ENCODE peak calls at places on chromosomes 7 and 10, in eight cellular contexts. H is mammary epithelial cell; G is CD8-positive, alpha-beta T cell; L is RWPE2; J is psoas muscle; P is Panc1; Y is CD4-positive, alpha-beta memory T cell; W is NT2/D1. X is an unnamed sample. For H3K4me1, the result is how much of the 10 kb centered on the place peaks cover.

GRCh38 chr10:132544744-132545658 is 7.4 kb downstream of the INPP5A start:
- DNase-seq in J (peak), G (no peak), P (no peak), Y (no peak), L (no peak), W (no peak), H (no peak), X (peak)

GRCh38 chr7:49986191-49986590 is 106.9 kb downstream of the ZPBP start:
- DNase-seq in Y (no peak), J (no peak), W (peak), G (no peak), H (no peak), L (no peak), P (no peak), X (no peak)

GRCh38 chr7:105003275-105003674 is 10.7 kb upstream of the KMT2E start:
- DNase-seq in P (no peak), Y (no peak), J (no peak), H (peak), L (no peak), W (no peak), G (no peak), X (no peak)

GRCh38 chr10:62036186-62037081 is 134.9 kb downstream of the ARID5B start:
- DNase-seq in W (no peak), Y (no peak), H (no peak), G (no peak), J (no peak), P (no peak), L (no peak), X (no peak)

GRCh38 chr7:54989826-54990225 is 29.0 kb upstream of the EGFR start:
- DNase-seq in W (no peak), H (no peak), G (no peak), J (no peak), Y (no peak), P (no peak), L (no peak), X (no peak)

GRCh38 chr10:17059197-17059688 is 70.4 kb downstream of the CUBN start:
- DNase-seq in H (peak), Y (no peak), L (no peak), P (no peak), J (no peak), W (no peak), G (no peak), X (no peak)

GRCh38 chr10:89887406-89887805 is 186.0 kb downstream of the KIF20B start:
- DNase-seq in H (no peak), W (no peak), L (no peak), P (no peak), J (no peak), Y (no peak), G (no peak), X (no peak)

GRCh38 chr7:51187941-51188340 is 128.7 kb downstream of the COBL start:
- DNase-seq in L (no peak), W (peak), P (no peak), H (no peak), Y (no peak), J (peak), G (no peak), X (no peak)

GRCh38 chr10:121426307-121426706 is 171.9 kb downstream of the FGFR2 start:
- DNase-seq in J (no peak), L (no peak), P (no peak), Y (no peak), W (no peak), H (no peak), G (no peak), X (no peak)

GRCh38 chr10:17512341-17513001 is 58.1 kb upstream of the ST8SIA6 start:
- DNase-seq in P (peak), Y (no peak), J (no peak), W (no peak), L (peak), H (peak), G (no peak), X (no peak)

GRCh38 chr10:24432478-24433416 is 223.8 kb downstream of the KIAA1217 start:
- DNase-seq in L (no peak), G (no peak), W (no peak), J (no peak), Y (no peak), H (peak), P (no peak), X (no peak)

GRCh38 chr10:59536576-59537014 is 173.1 kb downstream of the SLC16A9 start:
- DNase-seq in G (no peak), J (no peak), H (no peak), P (no peak), Y (no peak), L (no peak), W (no peak), X (peak)

GRCh38 chr10:49161411-49161997 is 26.7 kb downstream of the TMEM273 start:
- DNase-seq in Y (no peak), W (peak), L (no peak), P (no peak), G (no peak), H (peak), J (no peak), X (no peak)

GRCh38 chr7:158372400-158373302 is 215.0 kb downstream of the PTPRN2 start:
- DNase-seq in P (no peak), J (no peak), Y (no peak), W (no peak), G (no peak), H (no peak), L (no peak), X (no peak)

GRCh38 chr10:44986670-44987069 is 8.1 kb upstream of the DEPP1 start:
- DNase-seq in H (no peak), J (no peak), L (no peak), P (no peak), G (no peak), W (no peak), Y (no peak), X (no peak)
- H3K4me1 ChIP-seq in H (under half), J (under half), L (under half), P (under half), G (under half), W (under half), Y (under half), X (half or more)

GRCh38 chr7:100475549-100475948 is 3.5 kb downstream of the TSC22D4 start:
- DNase-seq in H (no peak), W (no peak), J (no peak), L (no peak), Y (no peak), P (no peak), G (no peak), X (no peak)
- H3K4me3 ChIP-seq in H (no peak), W (no peak), J (peak), L (no peak), Y (peak), P (peak), G (peak), X (peak)

GRCh38 chr7:10436302-10436701 is 537.4 kb upstream of the PHF14 start:
- DNase-seq in J (no peak), P (no peak), G (no peak), W (no peak), H (no peak), Y (no peak), L (no peak), X (no peak)
- H3K4me1 ChIP-seq in J (under half), P (under half), G (under half), W (under half), H (under half), Y (under half), L (under half), X (under half)

GRCh38 chr10:119736220-119736619 is 10.4 kb downstream of the INPP5F start:
- DNase-seq in W (no peak), G (no peak), L (no peak), Y (no peak), P (no peak), H (no peak), J (no peak), X (no peak)

GRCh38 chr10:119737039-119737663 is 11.3 kb downstream of the INPP5F start:
- DNase-seq in W (no peak), G (no peak), P (no peak), H (no peak), Y (no peak), L (no peak), J (no peak), X (no peak)

GRCh38 chr10:119735451-119735850 is 9.6 kb downstream of the INPP5F start:
- DNase-seq in H (no peak), P (no peak), G (no peak), W (no peak), J (no peak), L (no peak), Y (no peak), X (no peak)

GRCh38 chr10:119737827-119738226 is 12.0 kb downstream of the INPP5F start:
- DNase-seq in J (no peak), Y (no peak), L (no peak), H (peak), W (peak), P (no peak), G (no peak), X (no peak)

GRCh38 chr10:119734396-119735332 is 8.8 kb downstream of the INPP5F start:
- DNase-seq in P (no peak), H (peak), J (no peak), Y (no peak), G (no peak), L (no peak), W (no peak), X (no peak)
- H3K4me3 ChIP-seq in P (no peak), H (no peak), J (no peak), Y (no peak), G (no peak), L (no peak), W (no peak), X (no peak)

GRCh38 chr7:127064-127598 is 65.2 kb upstream of the FAM20C start:
- DNase-seq in G (no peak), H (no peak), Y (no peak), W (no peak), L (no peak), P (no peak), J (no peak), X (no peak)
- H3K4me1 ChIP-seq in G (under half), H (under half), Y (under half), W (under half), L (under half), P (under half), J (under half), X (under half)

GRCh38 chr10:86263209-86263608 is 103.4 kb downstream of the GRID1 start:
- DNase-seq in Y (no peak), H (no peak), J (no peak), G (no peak), W (no peak), P (no peak), L (peak), X (no peak)
- H3K4me3 ChIP-seq in Y (no peak), H (no peak), J (peak), G (no peak), W (no peak), P (no peak), L (no peak), X (peak)

GRCh38 chr7:43871064-43871463 is 1.7 kb upstream of the MRPS24 start:
- DNase-seq in Y (no peak), W (no peak), P (no peak), L (no peak), G (no peak), J (no peak), H (no peak), X (no peak)

GRCh38 chr7:43868681-43869017 is 668 bp downstream of the MRPS24 start:
- DNase-seq in J (no peak), G (no peak), L (no peak), H (no peak), W (no peak), P (no peak), Y (peak), X (no peak)

GRCh38 chr7:43869018-43869897 is at the start of gene MRPS24:
- DNase-seq in G (peak), Y (peak), H (peak), J (peak), P (peak), L (peak), W (peak), X (peak)

GRCh38 chr7:43869898-43870240 is 552 bp upstream of the MRPS24 start:
- DNase-seq in P (no peak), G (no peak), L (no peak), J (peak), Y (no peak), W (no peak), H (peak), X (no peak)

GRCh38 chr7:43870316-43870715 is 999 bp upstream of the MRPS24 start:
- DNase-seq in L (no peak), G (no peak), P (no peak), Y (no peak), H (no peak), J (no peak), W (no peak), X (no peak)
- H3K4me1 ChIP-seq in L (under half), G (under half), P (under half), Y (under half), H (under half), J (under half), W (under half), X (under half)

GRCh38 chr7:69109879-69110278 is 488.4 kb upstream of the AUTS2 start:
- DNase-seq in P (no peak), Y (no peak), G (no peak), J (no peak), W (no peak), L (no peak), H (no peak), X (no peak)
- H3K4me3 ChIP-seq in P (no peak), Y (no peak), G (no peak), J (no peak), W (no peak), L (no peak), H (no peak), X (no peak)

X was measured in lower lobe of right lung.